ENCODE peak calls at places on chromosomes 4 and X, in nine cellular contexts. B is sciatic nerve; H is activated CD8-positive, alpha-beta memory T cell treated with anti-CD3 and anti-CD28 coated beads, Interleukin-2, amount 10 ng/mL, durations not matched to agents 7 days and 5 days; P is central memory CD8-positive, alpha-beta T cell; X is HepG2; L is natural killer cell; U is activated T-cell treated with anti-CD3 and anti-CD28 coated beads, Interleukin-2, amount 50 U/mL, for 72 hours; N is left lung; F is activated naive CD8-positive, alpha-beta T cell treated with anti-CD3 and anti-CD28 coated beads, Interleukin-2, amount 50 U/mL, for 24 hours. Q is an unnamed sample.
A peak's percentile ranks its signal among the peaks of the same experiment; 100 is the strongest.

GRCh38 chr4:40003986-40004385 is 26.3 kb upstream of the PDS5A start:
- ATAC-seq in B (peak; percentile 74), H (no peak), P (no peak), X (no peak), L (no peak), U (no peak), N (peak; percentile 87), F (no peak), Q (no peak)

GRCh38 chr4:61397174-61397573 is 197.0 kb downstream of the ADGRL3 start:
- ATAC-seq in B (peak; percentile 79), H (no peak), P (no peak), X (no peak), L (no peak), U (no peak), N (no peak), F (no peak), Q (no peak)

GRCh38 chr4:2910409-2910808 is 52.8 kb downstream of the NOP14 start:
- ATAC-seq in B (no peak), H (no peak), P (no peak), X (peak; percentile 69), L (no peak), U (no peak), N (no peak), F (no peak), Q (no peak)

GRCh38 chr4:98625920-98626319 is 32.5 kb downstream of the TSPAN5 start:
- ATAC-seq in B (no peak), H (no peak), P (no peak), X (no peak), L (no peak), U (no peak), N (peak; percentile 61), F (no peak), Q (no peak)

GRCh38 chr4:138857399-138857798 is 158.2 kb upstream of the NOCT start:
- ATAC-seq in B (no peak), H (no peak), P (no peak), X (no peak), L (no peak), U (no peak), N (no peak), F (no peak), Q (no peak)

GRCh38 chrX:39016551-39016950 is 215.3 kb downstream of the MID1IP1 start:
- ATAC-seq in B (no peak), H (no peak), P (no peak), X (peak; percentile 81), L (no peak), U (no peak), N (peak; percentile 68), F (no peak), Q (no peak)

GRCh38 chrX:120021927-120022326 is 55.6 kb downstream of the RHOXF2B start:
- ATAC-seq in B (no peak), H (no peak), P (no peak), X (peak; percentile 75), L (no peak), U (no peak), N (no peak), F (no peak), Q (no peak)

GRCh38 chr4:99661907-99662306 is 4.3 kb upstream of the C4orf54 start:
- ATAC-seq in B (no peak), H (no peak), P (no peak), X (no peak), L (no peak), U (no peak), N (no peak), F (no peak), Q (no peak)

GRCh38 chr4:40323866-40324265 is 11.3 kb upstream of the CHRNA9 start:
- ATAC-seq in B (no peak), H (peak; percentile 37), P (no peak), X (no peak), L (no peak), U (peak; percentile 30), N (no peak), F (no peak), Q (no peak)

GRCh38 chr4:184281231-184282139 is 63.8 kb upstream of the ENPP6 start:
- ATAC-seq in B (no peak), H (no peak), P (no peak), X (no peak), L (no peak), U (peak; percentile 20), N (no peak), F (peak; percentile 27), Q (no peak)

GRCh38 chr4:40840255-40840984 is 90.7 kb downstream of the NSUN7 start:
- ATAC-seq in B (no peak), H (no peak), P (no peak), X (no peak), L (no peak), U (no peak), N (no peak), F (no peak), Q (no peak)

GRCh38 chrX:39855748-39856129 is 242.0 kb downstream of the BCOR start:
- ATAC-seq in B (no peak), H (peak; percentile 58), P (peak; percentile 67), X (no peak), L (peak; percentile 36), U (peak; percentile 48), N (peak; percentile 55), F (peak; percentile 51), Q (no peak)

GRCh38 chr4:142565771-142566170 is 280.3 kb downstream of the INPP4B start:
- ATAC-seq in B (no peak), H (peak; percentile 72), P (peak; percentile 79), X (no peak), L (peak; percentile 44), U (peak; percentile 86), N (no peak), F (peak; percentile 74), Q (no peak)

GRCh38 chr4:23674694-23675093 is 215.2 kb downstream of the PPARGC1A start:
- ATAC-seq in B (no peak), H (no peak), P (no peak), X (no peak), L (no peak), U (no peak), N (no peak), F (no peak), Q (no peak)

GRCh38 chr4:8939887-8940742 is 68.5 kb upstream of the HMX1 start:
- ATAC-seq in B (no peak), H (no peak), P (no peak), X (peak; percentile 43), L (no peak), U (no peak), N (no peak), F (no peak), Q (no peak)

GRCh38 chrX:113529425-113530013 is 688.9 kb upstream of the AMOT start:
- ATAC-seq in B (no peak), H (no peak), P (no peak), X (no peak), L (no peak), U (no peak), N (no peak), F (no peak), Q (no peak)

GRCh38 chr4:98688416-98689290 is 30.2 kb upstream of the TSPAN5 start:
- ATAC-seq in B (no peak), H (peak; percentile 78), P (peak; percentile 71), X (no peak), L (no peak), U (peak; percentile 93), N (no peak), F (peak; percentile 92), Q (no peak)

GRCh38 chrX:18620349-18620748 is 51.6 kb downstream of the RS1 start:
- ATAC-seq in B (no peak), H (no peak), P (no peak), X (peak; percentile 83), L (no peak), U (no peak), N (peak; percentile 61), F (no peak), Q (no peak)

GRCh38 chr4:146211440-146211839 is 2.9 kb upstream of the REELD1 start:
- ATAC-seq in B (peak; percentile 62), H (no peak), P (no peak), X (peak; percentile 44), L (no peak), U (no peak), N (no peak), F (no peak), Q (no peak)

GRCh38 chr4:184142121-184143000 is 75.3 kb downstream of the ENPP6 start:
- ATAC-seq in B (no peak), H (no peak), P (no peak), X (peak; percentile 63), L (no peak), U (no peak), N (no peak), F (no peak), Q (no peak)

GRCh38 chr4:140018931-140019618 is 134.9 kb downstream of the MAML3 start:
- ATAC-seq in B (no peak), H (no peak), P (no peak), X (peak; percentile 79), L (no peak), U (no peak), N (peak; percentile 28), F (no peak), Q (no peak)

GRCh38 chr4:74202062-74202586 is 44.2 kb downstream of the MTHFD2L start:
- ATAC-seq in B (no peak), H (no peak), P (no peak), X (peak; percentile 98), L (no peak), U (no peak), N (peak; percentile 86), F (no peak), Q (no peak)

GRCh38 chr4:177214935-177215334 is 94.7 kb upstream of the NEIL3 start:
- ATAC-seq in B (no peak), H (no peak), P (no peak), X (no peak), L (no peak), U (no peak), N (no peak), F (peak; percentile 66), Q (no peak)

GRCh38 chrX:18885317-18886004 is 98.5 kb downstream of the PHKA2 start:
- ATAC-seq in B (peak; percentile 6), H (no peak), P (peak; percentile 60), X (peak; percentile 6), L (peak; percentile 56), U (peak; percentile 18), N (peak; percentile 1), F (peak; percentile 30), Q (peak; percentile 5)

GRCh38 chrX:1400731-1401471 is 9.0 kb upstream of the SLC25A6 start:
- ATAC-seq in B (no peak), H (no peak), P (no peak), X (peak; percentile 78), L (no peak), U (no peak), N (no peak), F (no peak), Q (no peak)

GRCh38 chr4:10495651-10496050 is 38.4 kb upstream of the ZNF518B start:
- ATAC-seq in B (no peak), H (no peak), P (no peak), X (no peak), L (no peak), U (no peak), N (no peak), F (no peak), Q (no peak)

GRCh38 chr4:25065901-25066610 is 35.3 kb upstream of the LGI2 start:
- ATAC-seq in B (no peak), H (no peak), P (no peak), X (no peak), L (no peak), U (no peak), N (peak; percentile 19), F (no peak), Q (no peak)

GRCh38 chr4:152728343-152728742 is 48.5 kb upstream of the TMEM154 start:
- ATAC-seq in B (no peak), H (no peak), P (no peak), X (no peak), L (no peak), U (no peak), N (no peak), F (no peak), Q (no peak)

GRCh38 chr4:168717852-168718251 is 221.0 kb downstream of the PALLD start:
- ATAC-seq in B (peak; percentile 81), H (no peak), P (no peak), X (no peak), L (peak; percentile 71), U (no peak), N (peak; percentile 89), F (no peak), Q (peak; percentile 88)

GRCh38 chr4:119682080-119682479 is 53.5 kb upstream of the PDE5A start:
- ATAC-seq in B (no peak), H (no peak), P (no peak), X (no peak), L (no peak), U (no peak), N (no peak), F (no peak), Q (no peak)

GRCh38 chr4:113822555-113823290 is 61.2 kb upstream of the CAMK2D start:
- ATAC-seq in B (no peak), H (peak; percentile 55), P (no peak), X (no peak), L (no peak), U (peak; percentile 88), N (no peak), F (peak; percentile 79), Q (no peak)